ENCODE peak calls at places on chromosomes 7 and 10, in four cellular contexts. V is HepG2, N is Panc1, W is K562. F is an unnamed sample.

GRCh38 chr10:114577133-114577532 is 80.9 kb downstream of the ABLIM1 start:
- DNase-seq in V (no peak), N (no peak), W (no peak), F (no peak)

GRCh38 chr7:139851770-139852481 is 22.9 kb downstream of the TBXAS1 start:
- DNase-seq in V (no peak), N (no peak), W (no peak), F (no peak)

GRCh38 chr10:86316274-86316835 is 50.2 kb downstream of the GRID1 start:
- DNase-seq in V (no peak), N (no peak), W (no peak), F (no peak)

GRCh38 chr10:88209837-88210552 is 346.6 kb downstream of the PTEN start:
- DNase-seq in V (no peak), N (no peak), W (no peak), F (no peak)

GRCh38 chr10:1557081-1557480 is 180.2 kb downstream of the ADARB2 start:
- DNase-seq in V (no peak), N (no peak), W (no peak), F (no peak)

GRCh38 chr10:97333351-97333600 is 1.3 kb downstream of the FRAT2 start:
- DNase-seq in V (no peak), N (no peak), W (no peak), F (no peak)

GRCh38 chr10:24034571-24034970 is 174.4 kb upstream of the KIAA1217 start:
- DNase-seq in V (no peak), N (no peak), W (no peak), F (no peak)

GRCh38 chr7:27180431-27181175 is 4.4 kb downstream of the HOXA11 start:
- DNase-seq in V (no peak), N (no peak), W (no peak), F (no peak)

GRCh38 chr10:48463318-48464003 is 141.4 kb downstream of the ARHGAP22 start:
- DNase-seq in V (no peak), N (no peak), W (peak; percentile 47), F (no peak)

GRCh38 chr7:148337566-148337965 is 253.0 kb upstream of the C7orf33 start:
- DNase-seq in V (no peak), N (no peak), W (no peak), F (no peak)

GRCh38 chr10:103967433-103968142 is 648 bp downstream of the SLK start:
- DNase-seq in V (no peak), N (no peak), W (peak; percentile 70), F (no peak)

GRCh38 chr10:62384447-62385081 is 10.4 kb downstream of the ZNF365 start:
- DNase-seq in V (no peak), N (no peak), W (no peak), F (peak; percentile 36)

GRCh38 chr10:132560248-132560731 is 22.7 kb downstream of the INPP5A start:
- DNase-seq in V (no peak), N (no peak), W (no peak), F (no peak)

GRCh38 chr7:50262916-50263690 is 41.4 kb upstream of the IKZF1 start:
- DNase-seq in V (no peak), N (no peak), W (no peak), F (no peak)

GRCh38 chr7:157657741-157658740 is 321.2 kb downstream of the DNAJB6 start:
- DNase-seq in V (no peak), N (no peak), W (no peak), F (no peak)

GRCh38 chr7:66050990-66051424 is 24.6 kb upstream of the ASL start:
- DNase-seq in V (peak; percentile 82), N (no peak), W (no peak), F (no peak)

GRCh38 chr7:130180571-130180971 is 24.6 kb downstream of the TMEM209 start:
- DNase-seq in V (no peak), N (peak; percentile 52), W (no peak), F (no peak)

GRCh38 chr10:19853839-19854238 is 37.6 kb downstream of the PLXDC2 start:
- DNase-seq in V (no peak), N (no peak), W (no peak), F (no peak)

GRCh38 chr10:78658645-78659632 is 409.8 kb upstream of the ZMIZ1 start:
- DNase-seq in V (no peak), N (no peak), W (no peak), F (no peak)

GRCh38 chr10:23035569-23035968 is 59.8 kb upstream of the MSRB2 start:
- DNase-seq in V (peak; percentile 10), N (no peak), W (no peak), F (peak; percentile 21)

GRCh38 chr10:23540401-23540800 is 101.5 kb downstream of the OTUD1 start:
- DNase-seq in V (no peak), N (no peak), W (no peak), F (no peak)

GRCh38 chr10:78260141-78260540 is 226.5 kb downstream of the RPS24 start:
- DNase-seq in V (peak; percentile 69), N (no peak), W (no peak), F (no peak)

GRCh38 chr7:55887786-55888185 is 530 bp downstream of the ZNF713 start:
- DNase-seq in V (no peak), N (no peak), W (peak; percentile 49), F (no peak)

GRCh38 chr10:103353281-103353680 is 2.3 kb upstream of the PCGF6 start:
- DNase-seq in V (peak; percentile 13), N (no peak), W (no peak), F (no peak)

GRCh38 chr7:21640150-21640549 is 97.3 kb downstream of the DNAH11 start:
- DNase-seq in V (no peak), N (no peak), W (no peak), F (no peak)

GRCh38 chr10:86439544-86439943 is 72.9 kb upstream of the GRID1 start:
- DNase-seq in V (peak; percentile 66), N (no peak), W (no peak), F (no peak)

GRCh38 chr7:44743750-44744149 is 4.9 kb upstream of the ZMIZ2 start:
- DNase-seq in V (no peak), N (no peak), W (no peak), F (no peak)
- TF ChIP-seq TCF7L2 in V (no peak), N (no peak), W (no peak), F (no peak)

GRCh38 chr10:30433779-30434272 is at the start of gene MAP3K8:
- DNase-seq in V (peak; percentile 89), N (no peak), W (peak; percentile 74), F (peak; percentile 71)

GRCh38 chr10:30434273-30435067 is 486 bp downstream of the MAP3K8 start:
- DNase-seq in V (peak; percentile 83), N (no peak), W (peak; percentile 69), F (peak; percentile 31)

GRCh38 chr10:30436688-30437038 is 2.7 kb downstream of the MAP3K8 start:
- DNase-seq in V (no peak), N (no peak), W (no peak), F (no peak)

GRCh38 chr10:30436200-30436599 is 2.2 kb downstream of the MAP3K8 start:
- DNase-seq in V (no peak), N (no peak), W (peak; percentile 61), F (no peak)

GRCh38 chr10:30435068-30435422 is 1.1 kb downstream of the MAP3K8 start:
- DNase-seq in V (no peak), N (no peak), W (no peak), F (no peak)
- TF ChIP-seq TCF7L2 in V (no peak), N (no peak), W (no peak), F (no peak)

GRCh38 chr10:31937371-31937770 is 8.7 kb upstream of the ARHGAP12 start:
- DNase-seq in V (no peak), N (no peak), W (no peak), F (no peak)

GRCh38 chr10:31940839-31941653 is 12.4 kb upstream of the ARHGAP12 start:
- DNase-seq in V (peak; percentile 96), N (peak; percentile 88), W (no peak), F (peak; percentile 99)

GRCh38 chr10:31942435-31942834 is 13.8 kb upstream of the ARHGAP12 start:
- DNase-seq in V (no peak), N (no peak), W (no peak), F (no peak)

GRCh38 chr10:31942892-31943291 is 14.3 kb upstream of the ARHGAP12 start:
- DNase-seq in V (peak; percentile 87), N (no peak), W (no peak), F (no peak)

GRCh38 chr10:31939797-31940708 is 11.4 kb upstream of the ARHGAP12 start:
- DNase-seq in V (no peak), N (no peak), W (no peak), F (no peak)
- TF ChIP-seq TCF7L2 in V (no peak), N (no peak), W (no peak), F (peak; percentile 14)

GRCh38 chr7:13949450-13949849 is 40.0 kb downstream of the ETV1 start:
- DNase-seq in V (no peak), N (no peak), W (no peak), F (no peak)
- TF ChIP-seq TCF7L2 in V (no peak), N (no peak), W (no peak), F (no peak)

GRCh38 chr10:117158297-117158696 is 20.2 kb upstream of the VAX1 start:
- DNase-seq in V (no peak), N (no peak), W (no peak), F (no peak)

GRCh38 chr10:117148284-117148683 is 10.2 kb upstream of the VAX1 start:
- DNase-seq in V (no peak), N (no peak), W (no peak), F (no peak)

DNA sequence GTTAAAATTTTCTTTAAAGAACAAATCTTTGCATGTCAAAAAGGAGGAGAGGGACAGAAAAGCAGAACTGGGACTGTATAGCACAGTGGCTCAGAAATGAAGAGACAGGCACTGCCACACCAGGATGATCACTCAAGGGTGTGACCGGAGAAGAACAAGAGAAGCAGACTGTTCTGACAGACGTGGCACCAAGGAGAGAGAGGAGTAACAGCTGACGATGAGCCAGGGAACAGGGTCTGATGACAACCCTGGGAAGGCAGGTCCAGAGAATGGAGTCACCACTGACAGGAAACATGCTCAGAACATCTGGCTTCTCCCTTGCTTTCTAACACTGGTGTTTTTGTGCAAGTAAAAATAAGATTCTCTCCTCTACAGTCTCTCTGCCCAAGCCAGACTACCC is 14.6 kb upstream of the VAX1 start:
- DNase-seq in V (no peak), N (no peak), W (no peak), F (no peak)
- TF ChIP-seq TCF7L2 in V (no peak), N (no peak), W (no peak), F (no peak)

GRCh38 chr7:151494569-151495284 is 25.0 kb downstream of the RHEB start:
- DNase-seq in V (peak; percentile 28), N (no peak), W (no peak), F (no peak)
- TF ChIP-seq TCF7L2 in V (no peak), N (no peak), W (no peak), F (no peak)

GRCh38 chr7:142457146-142457703 is 199.4 kb upstream of the PRSS58 start:
- DNase-seq in V (no peak), N (no peak), W (no peak), F (no peak)

GRCh38 chr7:142461437-142461836 is 203.6 kb upstream of the PRSS58 start:
- DNase-seq in V (no peak), N (no peak), W (no peak), F (no peak)

GRCh38 chr7:142460402-142461117 is 202.7 kb upstream of the PRSS58 start:
- DNase-seq in V (no peak), N (no peak), W (no peak), F (no peak)

GRCh38 chr7:142463401-142463850 is 205.6 kb upstream of the PRSS58 start:
- DNase-seq in V (no peak), N (no peak), W (no peak), F (no peak)

DNA sequence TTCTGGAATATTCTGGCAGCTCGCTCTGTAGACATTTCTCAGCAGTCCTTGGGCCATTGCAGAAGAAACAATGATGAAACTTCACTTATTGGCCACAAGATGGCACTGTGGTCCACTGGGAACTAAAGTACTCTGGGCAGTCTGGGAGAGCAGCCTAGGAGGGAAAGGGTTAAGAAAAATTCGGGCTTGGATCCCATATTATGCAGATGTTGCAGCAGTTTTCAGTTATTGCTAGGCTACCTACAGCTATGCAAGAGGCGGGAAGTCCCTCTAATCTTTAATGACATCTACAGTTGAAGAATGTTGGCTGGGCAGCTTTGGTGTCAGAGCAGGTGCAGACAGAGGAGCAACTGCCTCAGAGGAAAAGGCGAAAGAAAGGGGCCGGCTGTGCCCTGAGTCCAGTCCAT is 201.7 kb upstream of the PRSS58 start:
- DNase-seq in V (peak; percentile 25), N (no peak), W (peak; percentile 73), F (peak; percentile 41)
- TF ChIP-seq TCF7L2 in V (no peak), N (no peak), W (no peak), F (no peak)

F was measured in HCT116.